ENCODE peak calls at places on chromosome 18, in four cellular contexts. One of them, this sample, is unnamed.

GRCh38 chr18:37254256-37254880 is 311.2 kb downstream of the CELF4 start:
- DNase-seq in GM12878: no peak
- DNase-seq in K562: peak; percentile 45
- DNase-seq in IMR-90: no peak
- DNase-seq in this sample: no peak

GRCh38 chr18:12470382-12471090 is 62.8 kb downstream of the PRELID3A start:
- DNase-seq in GM12878: no peak
- DNase-seq in K562: no peak
- DNase-seq in IMR-90: no peak
- DNase-seq in this sample: no peak

GRCh38 chr18:39454866-39455265 is 1889.3 kb upstream of the CELF4 start:
- DNase-seq in IMR-90: no peak
- DNase-seq in GM12878: no peak
- DNase-seq in K562: no peak
- DNase-seq in this sample: peak; percentile 80

GRCh38 chr18:26545737-26546136 is 2.6 kb downstream of the KCTD1 start:
- DNase-seq in K562: no peak
- DNase-seq in IMR-90: no peak
- DNase-seq in GM12878: no peak
- DNase-seq in this sample: no peak

GRCh38 chr18:55407191-55407590 is 180.8 kb downstream of the TCF4 start:
- DNase-seq in IMR-90: no peak
- DNase-seq in K562: no peak
- DNase-seq in GM12878: no peak
- DNase-seq in this sample: no peak

GRCh38 chr18:23662309-23663263 is at the start of gene ANKRD29:
- DNase-seq in K562: peak; percentile 23
- DNase-seq in IMR-90: no peak
- DNase-seq in GM12878: no peak
- DNase-seq in this sample: peak; percentile 16

GRCh38 chr18:60096428-60096827 is 196.6 kb downstream of the PMAIP1 start:
- DNase-seq in IMR-90: no peak
- DNase-seq in GM12878: no peak
- DNase-seq in K562: no peak
- DNase-seq in this sample: no peak

GRCh38 chr18:62128157-62128556 is 58.7 kb downstream of the PIGN start:
- DNase-seq in K562: no peak
- DNase-seq in IMR-90: peak; percentile 61
- DNase-seq in GM12878: no peak
- DNase-seq in this sample: peak; percentile 37

GRCh38 chr18:23406271-23406787 is 46.8 kb upstream of the RIOK3 start:
- DNase-seq in IMR-90: peak; percentile 40
- DNase-seq in GM12878: no peak
- DNase-seq in K562: no peak
- DNase-seq in this sample: peak; percentile 19

GRCh38 chr18:22427797-22428549 is 10.3 kb upstream of the CTAGE1 start:
- DNase-seq in GM12878: no peak
- DNase-seq in IMR-90: no peak
- DNase-seq in K562: no peak
- DNase-seq in this sample: no peak

GRCh38 chr18:35716169-35716831 is 134.8 kb downstream of the GALNT1 start:
- DNase-seq in K562: no peak
- DNase-seq in IMR-90: no peak
- DNase-seq in GM12878: no peak
- DNase-seq in this sample: peak; percentile 18

GRCh38 chr18:53698907-53699306 is 525.6 kb downstream of the MBD2 start:
- DNase-seq in K562: no peak
- DNase-seq in IMR-90: no peak
- DNase-seq in GM12878: no peak
- DNase-seq in this sample: no peak

GRCh38 chr18:36298113-36298701 is 694 bp downstream of the FHOD3 start:
- DNase-seq in K562: peak; percentile 15
- DNase-seq in IMR-90: no peak
- DNase-seq in GM12878: no peak
- DNase-seq in this sample: no peak

GRCh38 chr18:58581265-58581664 is 47.6 kb downstream of the ALPK2 start:
- DNase-seq in K562: no peak
- DNase-seq in GM12878: no peak
- DNase-seq in IMR-90: peak; percentile 92
- DNase-seq in this sample: no peak

GRCh38 chr18:11137400-11137799 is 12.0 kb downstream of the PIEZO2 start:
- DNase-seq in K562: no peak
- DNase-seq in IMR-90: no peak
- DNase-seq in GM12878: no peak
- DNase-seq in this sample: no peak

GRCh38 chr18:52484977-52485376 is 145.0 kb downstream of the DCC start:
- DNase-seq in K562: no peak
- DNase-seq in IMR-90: no peak
- DNase-seq in GM12878: no peak
- DNase-seq in this sample: no peak

GRCh38 chr18:23938046-23938756 is 76.4 kb upstream of the TTC39C start:
- DNase-seq in K562: peak; percentile 30
- DNase-seq in IMR-90: no peak
- DNase-seq in GM12878: no peak
- DNase-seq in this sample: no peak

GRCh38 chr18:69974365-69974764 is 26.7 kb upstream of the CD226 start:
- DNase-seq in IMR-90: peak; percentile 65
- DNase-seq in GM12878: no peak
- DNase-seq in K562: no peak
- DNase-seq in this sample: no peak

GRCh38 chr18:34339155-34339554 is 114.4 kb upstream of the NOL4 start:
- DNase-seq in IMR-90: no peak
- DNase-seq in K562: no peak
- DNase-seq in GM12878: no peak
- DNase-seq in this sample: no peak

GRCh38 chr18:5582054-5582453 is 38.3 kb upstream of the EPB41L3 start:
- DNase-seq in K562: no peak
- DNase-seq in GM12878: no peak
- DNase-seq in IMR-90: peak; percentile 68
- DNase-seq in this sample: peak; percentile 40

DNA sequence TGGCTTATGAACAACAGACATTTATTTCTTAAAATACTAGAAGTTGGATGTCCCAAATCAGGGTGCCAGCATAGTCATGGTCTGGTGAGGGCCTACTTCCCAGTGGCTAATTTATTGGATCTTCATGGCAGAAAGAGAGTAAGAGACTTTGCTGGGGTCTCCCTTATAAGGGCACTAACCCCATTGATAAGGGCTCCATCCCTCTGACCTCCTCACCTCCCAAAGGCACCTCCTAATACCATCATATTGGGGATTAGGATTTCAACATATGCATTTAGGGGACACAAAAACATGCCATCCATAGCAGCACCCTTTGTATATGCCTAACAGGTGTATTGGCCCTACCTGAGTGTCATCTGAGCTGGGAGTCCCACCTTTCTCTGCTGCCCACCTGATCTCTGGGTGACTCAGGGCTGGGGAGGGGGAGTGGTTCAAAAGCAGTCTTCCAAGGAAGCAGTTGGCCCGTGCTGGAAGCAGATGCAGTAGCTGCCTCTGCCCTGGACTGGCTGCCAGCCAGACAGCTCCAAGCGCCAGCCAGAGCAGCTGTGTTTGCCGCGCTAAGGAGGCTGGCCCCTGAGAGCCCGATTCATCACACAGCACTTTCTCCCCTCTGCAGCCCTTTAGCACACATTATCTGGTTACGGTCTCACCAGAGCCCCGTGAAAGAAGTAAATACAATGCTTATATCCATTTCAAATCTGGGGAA is 84.6 kb downstream of the SMAD7 start:
- DNase-seq in K562: no peak
- DNase-seq in IMR-90: peak; percentile 85
- DNase-seq in GM12878: no peak
- DNase-seq in this sample: peak; percentile 91
- H3K9me3 ChIP-seq in K562: no peaks in the 10 kb centered on the region
- H3K9me3 ChIP-seq in IMR-90: peaks cover 4% of the 10 kb centered on the region
- H3K9me3 ChIP-seq in GM12878: peaks cover 4% of the 10 kb centered on the region
- H3K9me3 ChIP-seq in this sample: no peaks in the 10 kb centered on the region

GRCh38 chr18:51211552-51211951 is 14.1 kb upstream of the MEX3C start:
- DNase-seq in GM12878: peak; percentile 63
- DNase-seq in IMR-90: peak; percentile 59
- DNase-seq in K562: no peak
- DNase-seq in this sample: peak; percentile 83
- TF ChIP-seq FOS in GM12878: no peak
- TF ChIP-seq FOS in IMR-90: no peak
- TF ChIP-seq FOS in K562: no peak
- TF ChIP-seq FOS in this sample: peak; percentile 56

GRCh38 chr18:7662866-7663265 is 95.8 kb downstream of the PTPRM start:
- DNase-seq in IMR-90: no peak
- DNase-seq in GM12878: no peak
- DNase-seq in K562: no peak
- DNase-seq in this sample: no peak

GRCh38 chr18:7663305-7664023 is 96.3 kb downstream of the PTPRM start:
- DNase-seq in GM12878: no peak
- DNase-seq in IMR-90: no peak
- DNase-seq in K562: no peak
- DNase-seq in this sample: no peak

GRCh38 chr18:7657050-7657449 is 89.9 kb downstream of the PTPRM start:
- DNase-seq in K562: no peak
- DNase-seq in IMR-90: no peak
- DNase-seq in GM12878: no peak
- DNase-seq in this sample: no peak

GRCh38 chr18:7657937-7658336 is 90.8 kb downstream of the PTPRM start:
- DNase-seq in IMR-90: peak; percentile 52
- DNase-seq in GM12878: no peak
- DNase-seq in K562: no peak
- DNase-seq in this sample: no peak

GRCh38 chr18:7658701-7659100 is 91.6 kb downstream of the PTPRM start:
- DNase-seq in IMR-90: peak; percentile 32
- DNase-seq in GM12878: no peak
- DNase-seq in K562: no peak
- DNase-seq in this sample: no peak
- H3K9me3 ChIP-seq in IMR-90: no peaks in the 10 kb centered on the region
- H3K9me3 ChIP-seq in GM12878: no peaks in the 10 kb centered on the region
- H3K9me3 ChIP-seq in K562: no peaks in the 10 kb centered on the region
- H3K9me3 ChIP-seq in this sample: no peaks in the 10 kb centered on the region

DNA sequence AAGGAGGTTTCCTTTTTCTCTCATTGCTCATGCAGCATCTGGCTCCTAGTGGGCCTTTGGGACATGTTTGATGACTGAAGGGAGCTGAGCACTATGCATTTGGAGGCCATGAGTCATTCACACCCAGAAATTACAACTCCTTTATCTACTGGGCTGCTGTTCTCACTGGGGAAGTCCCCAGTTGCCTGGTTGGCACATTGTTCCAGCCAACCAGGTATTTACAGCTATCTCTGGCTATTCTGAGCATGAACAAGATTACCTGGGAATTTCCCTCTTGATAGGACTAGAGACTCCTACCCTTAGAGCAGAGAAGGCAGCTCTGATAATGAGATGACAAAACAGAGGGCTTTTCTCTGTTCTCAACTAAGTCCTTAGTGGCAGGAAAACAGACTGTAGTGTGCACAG is 206.5 kb downstream of the SETBP1 start:
- DNase-seq in GM12878: peak; percentile 69
- DNase-seq in K562: no peak
- DNase-seq in IMR-90: peak; percentile 2
- DNase-seq in this sample: no peak
- TF ChIP-seq FOS in GM12878: no peak
- TF ChIP-seq FOS in K562: no peak
- TF ChIP-seq FOS in IMR-90: no peak
- TF ChIP-seq FOS in this sample: no peak

GRCh38 chr18:80056095-80056494 is 21.9 kb downstream of the RBFA start:
- DNase-seq in GM12878: no peak
- DNase-seq in K562: no peak
- DNase-seq in IMR-90: no peak
- DNase-seq in this sample: no peak
- H3K9me3 ChIP-seq in GM12878: peaks cover 4% of the 10 kb centered on the region
- H3K9me3 ChIP-seq in K562: no peaks in the 10 kb centered on the region
- H3K9me3 ChIP-seq in IMR-90: peaks cover 25% of the 10 kb centered on the region
- H3K9me3 ChIP-seq in this sample: peaks cover 2% of the 10 kb centered on the region